ENCODE peak calls at places on chromosomes 16 and 17, in six cellular contexts. A is nucleus accumbens, R is left ventricle myocardium inferior, D is NCI-H510A, O is anterior cingulate cortex, H is Calu3. I is an unnamed sample.

GRCh38 chr17:31389673-31390381 is 1.6 kb upstream of the RAB11FIP4 start:
- DNase-seq in R (no peak), A (no peak), H (no peak), D (no peak), O (no peak), I (no peak)

GRCh38 chr16:15950869-15951268 is 1.5 kb downstream of the ABCC1 start:
- DNase-seq in R (no peak), D (no peak), H (no peak), O (no peak), A (no peak), I (no peak)

GRCh38 chr17:78271419-78272160 is 40.2 kb downstream of the TMEM235 start:
- DNase-seq in A (no peak), R (no peak), D (no peak), O (no peak), H (no peak), I (no peak)

GRCh38 chr17:74831442-74832146 is 28.1 kb downstream of the GRIN2C start:
- DNase-seq in O (no peak), D (no peak), H (no peak), A (no peak), R (no peak), I (no peak)

GRCh38 chr17:1961187-1961586 is 63.9 kb downstream of the RTN4RL1 start:
- DNase-seq in A (no peak), H (no peak), R (no peak), D (no peak), O (no peak), I (no peak)

GRCh38 chr17:2247005-2247404 is 56.6 kb downstream of the SMG6 start:
- DNase-seq in H (no peak), R (no peak), O (no peak), D (no peak), A (no peak), I (no peak)

GRCh38 chr16:11526921-11527320 is 59.8 kb downstream of the LITAF start:
- DNase-seq in R (no peak), A (no peak), D (no peak), O (no peak), H (no peak), I (no peak)

GRCh38 chr16:89615596-89616090 is 2.2 kb downstream of the DPEP1 start:
- DNase-seq in O (no peak), D (no peak), R (no peak), H (peak; percentile 78), A (peak; percentile 48), I (no peak)

GRCh38 chr17:74768069-74768762 is 7.9 kb downstream of the NAT9 start:
- DNase-seq in R (peak; percentile 84), D (no peak), A (peak; percentile 69), H (peak; percentile 50), O (peak; percentile 76), I (no peak)

GRCh38 chr16:48001306-48001885 is 154.4 kb downstream of the ABCC12 start:
- DNase-seq in H (no peak), D (no peak), A (no peak), O (no peak), R (no peak), I (no peak)

GRCh38 chr16:78045865-78046581 is 23.7 kb downstream of the CLEC3A start:
- DNase-seq in O (peak; percentile 11), H (no peak), R (peak; percentile 60), A (peak; percentile 59), D (no peak), I (peak; percentile 29)

I was measured in putamen.